ENCODE peak calls at places on chromosomes 1 and 21, in five cellular contexts. C is HEK293T, Y is GDM1, Z is foreskin fibroblast, E is RWPE1. B is an unnamed sample.

GRCh38 chr1:7657287-7658126 is 113.6 kb upstream of the VAMP3 start:
- DNase-seq in Z (no peak), E (no peak), C (no peak), Y (no peak), B (no peak)

GRCh38 chr1:56617141-56617540 is 28.0 kb upstream of the PRKAA2 start:
- DNase-seq in Z (no peak), Y (no peak), E (peak), C (peak), B (no peak)

GRCh38 chr1:21397813-21398188 is 42.1 kb upstream of the NBPF3 start:
- DNase-seq in C (no peak), E (no peak), Z (no peak), Y (no peak), B (no peak)

GRCh38 chr1:93692983-93693591 is 11.4 kb upstream of the BCAR3 start:
- DNase-seq in E (peak), C (no peak), Z (peak), Y (peak), B (no peak)

GRCh38 chr1:243842978-243843490 is 7.0 kb downstream of the AKT3 start:
- DNase-seq in C (no peak), Y (no peak), Z (peak), E (no peak), B (no peak)

GRCh38 chr1:113928950-113929749 is at the start of gene HIPK1:
- DNase-seq in C (peak), E (peak), Z (peak), Y (peak), B (peak)

GRCh38 chr1:152448095-152448494 is 34.0 kb upstream of the CRNN start:
- DNase-seq in E (no peak), Y (no peak), Z (no peak), C (no peak), B (no peak)

GRCh38 chr1:235012436-235013210 is 116.0 kb downstream of the TOMM20 start:
- DNase-seq in Z (no peak), E (no peak), C (no peak), Y (no peak), B (no peak)

GRCh38 chr1:118159578-118159977 is 25.4 kb downstream of the SPAG17 start:
- DNase-seq in C (no peak), Y (no peak), Z (no peak), E (no peak), B (no peak)

GRCh38 chr1:225845633-225846259 is 35.8 kb downstream of the EPHX1 start:
- DNase-seq in Y (peak), E (peak), Z (peak), C (peak), B (peak)

GRCh38 chr1:193284219-193284618 is 97.8 kb upstream of the B3GALT2 start:
- DNase-seq in Z (no peak), C (no peak), Y (no peak), E (no peak), B (no peak)

GRCh38 chr1:20725189-20726106 is 7.1 kb downstream of the SH2D5 start:
- DNase-seq in Z (peak), E (peak), Y (no peak), C (no peak), B (no peak)

GRCh38 chr21:42481169-42481568 is 14.9 kb downstream of the RSPH1 start:
- DNase-seq in Z (no peak), E (no peak), Y (no peak), C (no peak), B (no peak)

GRCh38 chr21:46077674-46078101 is 20.2 kb upstream of the COL6A2 start:
- DNase-seq in Y (no peak), C (no peak), E (no peak), Z (no peak), B (peak)

GRCh38 chr1:165632491-165632890 is 1.5 kb downstream of the MGST3 start:
- DNase-seq in C (no peak), Y (no peak), Z (no peak), E (no peak), B (no peak)

GRCh38 chr1:44135896-44136295 is 5.5 kb downstream of the KLF18 start:
- DNase-seq in C (no peak), Y (no peak), Z (no peak), E (no peak), B (no peak)

GRCh38 chr1:16236091-16236494 is 890 bp downstream of the CPLANE2 start:
- DNase-seq in Z (no peak), E (peak), C (no peak), Y (no peak), B (no peak)

GRCh38 chr1:40708750-40709099 is 17.2 kb downstream of the NFYC start:
- DNase-seq in Y (no peak), E (peak), Z (peak), C (peak), B (no peak)

GRCh38 chr1:156709743-156710489 is 4.5 kb upstream of the CRABP2 start:
- DNase-seq in Z (peak), E (peak), C (no peak), Y (no peak), B (peak)

GRCh38 chr21:26595971-26596370 is 22.9 kb upstream of the CYYR1 start:
- DNase-seq in Y (no peak), Z (no peak), E (no peak), C (no peak), B (no peak)

GRCh38 chr1:40396420-40396819 is 22.9 kb downstream of the SMAP2 start:
- DNase-seq in E (no peak), C (no peak), Y (no peak), Z (no peak), B (no peak)

GRCh38 chr1:151716771-151717631 is at the start of gene CELF3:
- DNase-seq in E (peak), C (peak), Y (no peak), Z (no peak), B (no peak)

GRCh38 chr21:27694667-27695066 is 727.8 kb upstream of the ADAMTS5 start:
- DNase-seq in Y (no peak), E (no peak), C (no peak), Z (no peak), B (no peak)

GRCh38 chr1:11831945-11832725 is 15.4 kb downstream of the NPPA start:
- DNase-seq in E (no peak), C (no peak), Y (no peak), Z (no peak), B (no peak)

GRCh38 chr1:32613472-32613871 is 36.9 kb downstream of the ZBTB8OS start:
- DNase-seq in E (no peak), C (no peak), Z (no peak), Y (no peak), B (no peak)

GRCh38 chr1:165327538-165327937 is 29.0 kb downstream of the LMX1A start:
- DNase-seq in E (no peak), C (no peak), Y (no peak), Z (no peak), B (no peak)

GRCh38 chr1:42957880-42958487 is 684 bp downstream of the SLC2A1 start:
- DNase-seq in C (peak), Y (peak), E (peak), Z (peak), B (no peak)

GRCh38 chr1:60051191-60051590 is 22.4 kb downstream of the C1orf87 start:
- DNase-seq in C (no peak), Y (no peak), E (no peak), Z (no peak), B (no peak)

GRCh38 chr1:224542783-224543440 is 73.2 kb upstream of the CNIH3 start:
- DNase-seq in E (peak), Z (peak), Y (peak), C (no peak), B (no peak)

GRCh38 chr1:112358798-112359408 is 37.1 kb upstream of the CTTNBP2NL start:
- DNase-seq in Y (peak), C (peak), Z (peak), E (peak), B (peak)

GRCh38 chr1:241086686-241087085 is 270.3 kb downstream of the RGS7 start:
- DNase-seq in C (no peak), Y (no peak), Z (no peak), E (no peak), B (no peak)

B was measured in right atrium auricular region.